ENCODE peak calls at places on chromosome 1, in four cellular contexts. R is mesothelial cell of epicardium, F is AG04450, L is activated B cell treated with CpG ODN at 0.5 μM for 24 hours. P is an unnamed sample.

GRCh38 chr1:54971317-54971791 is 9.1 kb upstream of the TMEM61 start:
- DNase-seq in R (peak), L (no peak), F (no peak), P (peak)

GRCh38 chr1:222339371-222339947 is 208.4 kb downstream of the HHIPL2 start:
- DNase-seq in R (no peak), L (no peak), F (no peak), P (no peak)

GRCh38 chr1:248793592-248793991 is 32.1 kb downstream of the SH3BP5L start:
- DNase-seq in R (no peak), F (no peak), L (no peak), P (no peak)

GRCh38 chr1:213284626-213285025 is 233.6 kb downstream of the RPS6KC1 start:
- DNase-seq in F (peak), L (no peak), R (no peak), P (no peak)

GRCh38 chr1:53328490-53329182 is 766 bp upstream of the LRP8 start:
- DNase-seq in F (no peak), L (no peak), R (no peak), P (peak)

GRCh38 chr1:8015036-8015808 is 10.9 kb downstream of the ERRFI1 start:
- DNase-seq in R (no peak), L (no peak), F (no peak), P (peak)

GRCh38 chr1:116289219-116289618 is 83.8 kb upstream of the ATP1A1 start:
- DNase-seq in F (no peak), R (no peak), L (no peak), P (no peak)

GRCh38 chr1:65105596-65105995 is 42.4 kb upstream of the AK4 start:
- DNase-seq in F (no peak), L (no peak), R (no peak), P (no peak)

GRCh38 chr1:27084107-27084506 is 70.8 kb downstream of the SLC9A1 start:
- DNase-seq in R (no peak), F (no peak), L (no peak), P (no peak)

GRCh38 chr1:10852018-10852417 is 55.6 kb upstream of the CASZ1 start:
- DNase-seq in L (no peak), R (no peak), F (no peak), P (no peak)

GRCh38 chr1:225689882-225690459 is 37.0 kb upstream of the ENAH start:
- DNase-seq in R (no peak), L (no peak), F (no peak), P (no peak)

GRCh38 chr1:33654267-33654832 is 181.9 kb downstream of the ZSCAN20 start:
- DNase-seq in L (no peak), F (no peak), R (no peak), P (no peak)

GRCh38 chr1:2945821-2946231 is 75.4 kb upstream of the ACTRT2 start:
- DNase-seq in L (no peak), F (no peak), R (no peak), P (no peak)

GRCh38 chr1:202376247-202376646 is 27.7 kb downstream of the PPP1R12B start:
- DNase-seq in L (no peak), F (no peak), R (no peak), P (no peak)

GRCh38 chr1:201455098-201455497 is 13.9 kb downstream of the PHLDA3 start:
- DNase-seq in R (no peak), F (no peak), L (no peak), P (no peak)

GRCh38 chr1:50080904-50081586 is 27.7 kb upstream of the ELAVL4 start:
- DNase-seq in F (no peak), R (no peak), L (no peak), P (no peak)

GRCh38 chr1:89609339-89609725 is 23.6 kb upstream of the LRRC8C start:
- DNase-seq in F (no peak), R (no peak), L (no peak), P (no peak)

GRCh38 chr1:181033128-181033798 is 520 bp upstream of the MR1 start:
- DNase-seq in R (no peak), F (no peak), L (peak), P (no peak)

GRCh38 chr1:54857066-54857660 is 29.8 kb downstream of the DHCR24 start:
- DNase-seq in L (no peak), F (no peak), R (no peak), P (no peak)

GRCh38 chr1:47856994-47857393 is 140.2 kb downstream of the TRABD2B start:
- DNase-seq in L (no peak), R (peak), F (no peak), P (no peak)

DNA sequence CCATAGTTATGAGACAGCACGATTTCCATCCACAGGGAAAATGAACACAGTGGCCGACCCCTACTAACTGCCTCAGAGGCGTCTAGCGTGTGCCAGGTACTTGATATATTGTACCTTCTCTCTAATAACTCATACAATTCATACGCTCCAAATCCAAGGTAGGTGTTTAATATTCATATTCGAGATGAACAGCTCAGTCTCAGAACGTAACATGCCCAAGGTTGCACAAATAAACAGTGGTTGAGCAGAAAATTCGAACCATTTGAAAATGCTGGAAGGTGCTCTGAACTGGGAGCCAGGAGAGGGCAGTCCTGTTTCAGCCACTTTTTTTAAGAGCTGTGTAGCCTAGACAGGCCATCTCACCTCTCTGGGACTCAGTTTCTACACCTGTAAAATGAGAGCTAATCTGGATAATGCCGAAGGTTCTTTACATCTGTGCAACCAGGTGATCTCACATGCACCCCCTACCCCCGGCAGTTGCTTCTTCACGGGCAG is 7.9 kb downstream of the SLC45A3 start:
- DNase-seq in F (no peak), R (no peak), L (no peak), P (no peak)
- TF ChIP-seq CTCF in F (no peak), R (no peak), L (no peak), P (no peak)

GRCh38 chr1:218299416-218299815 is 14.3 kb downstream of the RRP15 start:
- DNase-seq in F (peak), R (no peak), L (no peak), P (no peak)
- TF ChIP-seq CTCF in F (peak), R (no peak), L (no peak), P (peak)

GRCh38 chr1:95953668-95954067 is 719.7 kb downstream of the RWDD3 start:
- DNase-seq in R (no peak), F (no peak), L (no peak), P (no peak)

GRCh38 chr1:95956215-95956614 is 722.2 kb downstream of the RWDD3 start:
- DNase-seq in R (no peak), F (no peak), L (no peak), P (no peak)

GRCh38 chr1:95957748-95958147 is 723.7 kb downstream of the RWDD3 start:
- DNase-seq in R (no peak), F (no peak), L (no peak), P (no peak)

GRCh38 chr1:95951291-95951690 is 717.3 kb downstream of the RWDD3 start:
- DNase-seq in F (no peak), R (no peak), L (no peak), P (no peak)

GRCh38 chr1:95953005-95953404 is 719.0 kb downstream of the RWDD3 start:
- DNase-seq in L (no peak), F (no peak), R (no peak), P (no peak)
- TF ChIP-seq CTCF in L (no peak), F (no peak), R (peak), P (no peak)

GRCh38 chr1:39358491-39358890 is 132.9 kb upstream of the BMP8A start:
- DNase-seq in R (no peak), F (no peak), L (no peak), P (no peak)

GRCh38 chr1:39359028-39359570 is 132.3 kb upstream of the BMP8A start:
- DNase-seq in R (no peak), F (no peak), L (no peak), P (no peak)

GRCh38 chr1:39352881-39353280 is 138.6 kb upstream of the BMP8A start:
- DNase-seq in L (no peak), F (no peak), R (no peak), P (no peak)

GRCh38 chr1:39354572-39354971 is 136.9 kb upstream of the BMP8A start:
- DNase-seq in L (no peak), F (no peak), R (no peak), P (no peak)
- TF ChIP-seq CTCF in L (no peak), F (peak), R (no peak), P (no peak)

P was measured in GM10248.